ENCODE peak calls at places on chromosome 21, in ten cellular contexts. J is uterus, O is spleen, M is ovary, X is IMR-90, K is breast epithelium, G is A549, S is H1, T is lower leg skin, V is gastrocnemius medialis. E is an unnamed sample.

GRCh38 chr21:31363720-31364119 is 19.7 kb upstream of the TIAM1 start:
- DNase-seq in J (no peak), O (no peak), M (no peak), X (no peak), K (no peak), G (no peak), S (no peak), T (no peak), V (no peak), E (no peak)

GRCh38 chr21:34279285-34279684 is 84.5 kb upstream of the KCNE2 start:
- DNase-seq in J (no peak), O (no peak), M (no peak), X (no peak), K (no peak), G (no peak), S (no peak), T (no peak), V (no peak), E (no peak)

GRCh38 chr21:33268736-33269441 is 2.7 kb downstream of the IL10RB start:
- DNase-seq in J (no peak), O (no peak), M (no peak), X (no peak), K (peak; percentile 88), G (peak; percentile 22), S (no peak), T (peak; percentile 45), V (no peak), E (no peak)

GRCh38 chr21:33430858-33431257 is 27.6 kb downstream of the IFNGR2 start:
- DNase-seq in J (no peak), O (no peak), M (no peak), X (no peak), K (no peak), G (no peak), S (no peak), T (no peak), V (no peak), E (no peak)

GRCh38 chr21:32534113-32534512 is 51.2 kb downstream of the TCP10L start:
- DNase-seq in J (no peak), O (no peak), M (no peak), X (no peak), K (no peak), G (no peak), S (no peak), T (no peak), V (no peak), E (no peak)

GRCh38 chr21:34351786-34352241 is 12.0 kb upstream of the KCNE2 start:
- DNase-seq in J (no peak), O (no peak), M (no peak), X (peak; percentile 26), K (peak; percentile 44), G (peak; percentile 34), S (no peak), T (no peak), V (peak; percentile 39), E (peak; percentile 20)

GRCh38 chr21:40507978-40508377 is 339.0 kb downstream of the DSCAM start:
- DNase-seq in J (no peak), O (no peak), M (no peak), X (peak; percentile 4), K (no peak), G (peak; percentile 56), S (no peak), T (no peak), V (no peak), E (no peak)

GRCh38 chr21:35565204-35565611 is 495.1 kb downstream of the SETD4 start:
- DNase-seq in J (no peak), O (no peak), M (peak; percentile 22), X (peak; percentile 95), K (peak; percentile 39), G (no peak), S (no peak), T (peak; percentile 30), V (no peak), E (peak; percentile 67)

GRCh38 chr21:26469789-26470188 is 103.3 kb downstream of the CYYR1 start:
- DNase-seq in J (no peak), O (no peak), M (no peak), X (peak; percentile 50), K (no peak), G (no peak), S (no peak), T (peak; percentile 71), V (peak; percentile 4), E (peak; percentile 5)

GRCh38 chr21:46028547-46029200 is 47.1 kb downstream of the COL6A1 start:
- DNase-seq in J (peak; percentile 77), O (no peak), M (peak; percentile 18), X (peak; percentile 84), K (no peak), G (no peak), S (no peak), T (no peak), V (no peak), E (no peak)

GRCh38 chr21:32770514-32771133 is 931 bp downstream of the PAXBP1 start:
- DNase-seq in J (no peak), O (no peak), M (no peak), X (peak; percentile 8), K (peak; percentile 32), G (peak; percentile 5), S (no peak), T (no peak), V (no peak), E (peak; percentile 12)

GRCh38 chr21:21612446-21612845 is 614.2 kb downstream of the NCAM2 start:
- DNase-seq in J (no peak), O (no peak), M (no peak), X (peak; percentile 92), K (no peak), G (no peak), S (no peak), T (no peak), V (no peak), E (peak; percentile 7)

GRCh38 chr21:44850905-44851657 is 22.4 kb downstream of the PTTG1IP start:
- DNase-seq in J (no peak), O (no peak), M (no peak), X (no peak), K (no peak), G (no peak), S (no peak), T (no peak), V (peak; percentile 48), E (no peak)
- TF ChIP-seq POLR2A in J (no peak), O (no peak), M (no peak), X (no peak), K (no peak), G (no peak), S (no peak), T (no peak), V (no peak), E (no peak)

DNA sequence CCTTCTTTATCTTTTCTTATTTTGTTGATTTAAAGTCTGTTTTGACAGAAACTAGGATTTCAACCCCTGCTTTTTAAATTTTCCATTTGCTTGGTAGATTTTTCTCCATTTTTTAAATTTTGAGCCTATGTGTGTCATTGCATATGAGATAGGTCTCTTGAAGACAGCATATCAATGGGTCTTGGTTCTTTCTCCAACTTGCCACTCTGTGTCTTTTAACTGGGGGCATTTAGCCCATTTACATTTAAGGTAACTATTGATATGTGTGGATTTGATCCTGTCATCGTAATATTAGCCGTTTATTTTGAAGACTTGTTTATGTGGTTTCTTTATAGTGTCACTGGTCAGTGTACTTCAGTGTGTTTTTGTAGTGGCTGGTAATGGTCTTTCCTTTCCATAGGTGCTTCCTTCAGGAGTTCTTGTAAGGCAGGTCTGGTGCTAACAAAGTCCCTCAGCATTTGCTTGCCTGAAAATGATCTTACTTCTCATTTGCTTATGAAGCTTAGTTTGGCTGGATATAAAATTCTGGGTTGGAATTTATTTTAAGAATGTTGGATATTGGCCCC is 223.9 kb downstream of the USP25 start:
- DNase-seq in J (no peak), O (no peak), M (no peak), X (no peak), K (no peak), G (no peak), S (no peak), T (no peak), V (no peak), E (no peak)
- TF ChIP-seq POLR2A in J (no peak), O (no peak), M (no peak), X (no peak), K (no peak), G (no peak), S (no peak), T (no peak), V (no peak), E (no peak)

GRCh38 chr21:42887321-42887720 is 5.8 kb upstream of the NDUFV3 start:
- DNase-seq in J (no peak), O (peak; percentile 1), M (no peak), X (no peak), K (no peak), G (no peak), S (no peak), T (no peak), V (no peak), E (no peak)

GRCh38 chr21:42892582-42892930 is 553 bp upstream of the NDUFV3 start:
- DNase-seq in J (no peak), O (no peak), M (no peak), X (no peak), K (peak; percentile 25), G (no peak), S (no peak), T (no peak), V (no peak), E (no peak)

DNA sequence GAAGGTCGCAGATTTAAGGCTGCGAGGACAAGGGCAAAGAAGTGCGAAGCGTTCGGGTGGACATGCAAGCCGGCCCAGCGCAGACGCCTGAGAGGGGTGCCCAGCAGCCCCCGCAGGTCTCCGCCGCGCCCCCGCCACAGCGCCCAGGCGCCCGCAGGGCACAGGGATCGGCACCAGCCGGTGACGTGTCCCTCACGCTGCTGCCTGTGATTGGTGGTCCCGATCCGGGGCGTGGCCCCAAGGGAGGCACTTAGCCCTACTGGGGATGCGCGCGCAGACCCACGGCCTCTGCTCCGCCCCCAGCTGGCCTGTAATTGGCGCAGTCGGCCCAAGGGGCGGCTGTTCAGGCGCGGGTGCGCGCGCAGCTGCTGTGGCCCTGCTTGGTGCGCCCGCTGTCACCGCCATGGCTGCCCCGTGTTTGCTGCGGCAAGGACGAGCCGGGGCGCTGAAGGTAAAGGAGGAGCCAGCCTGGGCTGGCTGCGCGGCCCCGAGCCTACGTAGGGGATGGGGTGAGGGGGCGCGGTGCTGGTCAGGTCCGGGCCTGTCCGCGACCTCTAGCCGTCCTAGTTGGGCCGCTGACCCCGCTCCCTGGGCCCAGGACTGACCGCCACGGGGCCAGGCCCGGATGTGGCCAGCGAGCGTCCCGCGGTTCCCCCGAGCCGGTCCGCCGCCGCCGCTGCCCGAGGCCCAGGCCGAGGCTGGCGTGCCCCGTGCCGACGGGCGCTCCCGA is at the start of gene NDUFV3:
- DNase-seq in J (peak; percentile 99), O (peak; percentile 100), M (peak; percentile 100), X (peak; percentile 96), K (peak; percentile 100), G (peak; percentile 97), S (peak; percentile 98), T (peak; percentile 99), V (peak; percentile 99), E (peak; percentile 98)
- TF ChIP-seq POLR2A in J (peak; percentile 97), O (peak; percentile 55), M (peak; percentile 84), X (peak; percentile 87), K (peak; percentile 86), G (peak; percentile 81), S (peak; percentile 56), T (no peak), V (peak; percentile 98), E (peak; percentile 97)

DNA sequence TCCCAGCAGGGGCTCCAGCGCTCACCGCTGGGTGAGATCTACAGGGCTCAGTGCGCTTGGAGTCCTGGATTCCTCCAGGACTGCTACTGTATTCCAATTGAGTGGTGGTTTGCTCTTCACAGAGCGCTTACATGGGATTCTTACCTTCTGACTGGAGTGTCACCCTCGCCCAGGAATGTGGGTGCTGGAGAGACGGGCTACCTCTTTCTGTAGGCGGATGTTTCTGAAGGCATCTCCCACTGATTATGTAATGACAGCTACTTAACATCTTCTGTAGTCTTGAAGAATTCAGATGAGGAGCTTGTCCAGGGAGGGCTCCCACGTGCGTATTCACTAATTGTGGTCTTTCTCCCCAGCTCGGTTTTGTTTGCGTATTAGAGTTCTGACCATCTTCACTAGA is 154.2 kb downstream of the DYRK1A start:
- DNase-seq in J (no peak), O (no peak), M (no peak), X (no peak), K (no peak), G (no peak), S (no peak), T (no peak), V (no peak), E (no peak)
- TF ChIP-seq POLR2A in J (no peak), O (no peak), M (no peak), X (no peak), K (no peak), G (no peak), S (no peak), T (no peak), V (no peak), E (no peak)